ENCODE peak calls at places on chromosome 6, in seven cellular contexts. J is HepG2, K is HCT116, V is SK-N-SH, X is GM12878, O is K562, Z is H1. I is an unnamed sample.
A peak's percentile ranks its signal among the peaks of the same experiment; 100 is the strongest.

GRCh38 chr6:170008386-170008785 is 257.0 kb downstream of the ERMARD start:
- DNase-seq in K (no peak), Z (no peak), X (no peak), V (no peak), J (no peak), O (no peak), I (no peak)

GRCh38 chr6:17200395-17200794 is 80.8 kb upstream of the RBM24 start:
- DNase-seq in Z (peak; percentile 90), V (no peak), K (no peak), X (no peak), J (no peak), O (no peak), I (no peak)

GRCh38 chr6:34696189-34696738 is 303 bp downstream of the ILRUN start:
- DNase-seq in K (no peak), O (peak; percentile 35), X (no peak), V (no peak), Z (no peak), J (no peak), I (peak; percentile 26)

GRCh38 chr6:31304683-31305082 is 32.8 kb upstream of the HLA-C start:
- DNase-seq in Z (no peak), O (no peak), K (no peak), V (no peak), X (no peak), J (no peak), I (peak; percentile 33)

GRCh38 chr6:41780623-41781301 is at the start of gene PRICKLE4:
- DNase-seq in V (peak; percentile 71), Z (peak; percentile 76), K (no peak), O (peak; percentile 79), J (no peak), X (no peak), I (peak; percentile 45)

GRCh38 chr6:142929751-142930358 is 15.1 kb downstream of the HIVEP2 start:
- DNase-seq in K (no peak), J (no peak), X (no peak), V (no peak), Z (no peak), O (no peak), I (no peak)

GRCh38 chr6:150691463-150691862 is 91.8 kb downstream of the PLEKHG1 start:
- DNase-seq in K (no peak), O (no peak), X (no peak), J (no peak), Z (no peak), V (no peak), I (no peak)

GRCh38 chr6:33621396-33622388 is 570 bp downstream of the ITPR3 start:
- DNase-seq in O (peak; percentile 66), V (no peak), X (no peak), J (no peak), K (no peak), Z (peak; percentile 81), I (peak; percentile 77)

GRCh38 chr6:127972815-127973214 is 72.0 kb upstream of the THEMIS start:
- DNase-seq in V (no peak), K (no peak), X (no peak), O (no peak), J (no peak), Z (no peak), I (no peak)

GRCh38 chr6:149032318-149032598 is 285.3 kb upstream of the TAB2 start:
- DNase-seq in O (no peak), Z (no peak), V (no peak), K (no peak), X (no peak), J (no peak), I (no peak)

GRCh38 chr6:54716869-54717268 is 129.7 kb upstream of the FAM83B start:
- DNase-seq in X (no peak), J (no peak), V (no peak), O (no peak), Z (no peak), K (no peak), I (no peak)

GRCh38 chr6:36039113-36039512 is 11.5 kb downstream of the MAPK14 start:
- DNase-seq in K (no peak), X (no peak), O (no peak), V (no peak), Z (no peak), J (peak; percentile 83), I (no peak)

GRCh38 chr6:169253341-169253740 is 305 bp downstream of the THBS2 start:
- DNase-seq in O (no peak), V (no peak), Z (no peak), J (no peak), X (no peak), K (no peak), I (no peak)

GRCh38 chr6:27839303-27840081 is 72.7 kb downstream of the OR2B2 start:
- DNase-seq in V (peak; percentile 32), Z (no peak), O (no peak), X (no peak), K (no peak), J (peak; percentile 59), I (no peak)

GRCh38 chr6:129140571-129140970 is 257.6 kb downstream of the LAMA2 start:
- DNase-seq in O (no peak), Z (no peak), V (no peak), X (no peak), K (no peak), J (no peak), I (no peak)

GRCh38 chr6:7440476-7440875 is 50.9 kb downstream of the RIOK1 start:
- DNase-seq in V (no peak), Z (no peak), X (no peak), J (no peak), K (no peak), O (no peak), I (no peak)

GRCh38 chr6:146489489-146489888 is 54.1 kb upstream of the RAB32 start:
- DNase-seq in X (no peak), O (no peak), Z (no peak), V (no peak), K (no peak), J (no peak), I (no peak)

GRCh38 chr6:7155871-7156579 is 48.3 kb downstream of the RREB1 start:
- DNase-seq in X (peak; percentile 86), O (no peak), Z (no peak), V (no peak), K (no peak), J (no peak), I (no peak)

GRCh38 chr6:11262231-11262630 is 29.8 kb upstream of the NEDD9 start:
- DNase-seq in X (no peak), O (no peak), Z (no peak), J (no peak), K (no peak), V (no peak), I (no peak)

GRCh38 chr6:7473805-7474329 is 67.6 kb upstream of the DSP start:
- DNase-seq in K (no peak), Z (no peak), X (no peak), J (peak; percentile 25), V (no peak), O (no peak), I (no peak)

GRCh38 chr6:3913958-3914337 is 64.8 kb downstream of the FAM50B start:
- DNase-seq in X (no peak), V (no peak), J (peak; percentile 39), K (no peak), O (no peak), Z (peak; percentile 17), I (no peak)

GRCh38 chr6:3310710-3311109 is 52.0 kb downstream of the PSMG4 start:
- DNase-seq in V (no peak), X (no peak), Z (no peak), K (no peak), O (no peak), J (no peak), I (peak; percentile 15)

GRCh38 chr6:87656857-87657256 is 45.2 kb downstream of the AKIRIN2 start:
- DNase-seq in J (no peak), Z (no peak), V (no peak), X (no peak), O (no peak), K (no peak), I (no peak)

GRCh38 chr6:139983555-139984276 is 609.3 kb upstream of the CITED2 start:
- DNase-seq in Z (no peak), K (no peak), J (no peak), O (no peak), V (no peak), X (no peak), I (no peak)

GRCh38 chr6:139981066-139981624 is 606.7 kb upstream of the CITED2 start:
- DNase-seq in O (no peak), V (no peak), K (no peak), Z (no peak), X (no peak), J (no peak), I (no peak)

GRCh38 chr6:139981810-139982550 is 607.5 kb upstream of the CITED2 start:
- DNase-seq in K (peak; percentile 24), J (no peak), Z (no peak), V (no peak), O (no peak), X (no peak), I (no peak)

GRCh38 chr6:139984317-139984716 is 609.9 kb upstream of the CITED2 start:
- DNase-seq in O (no peak), J (no peak), K (no peak), X (no peak), Z (no peak), V (no peak), I (no peak)

GRCh38 chr6:139982652-139983051 is 608.2 kb upstream of the CITED2 start:
- DNase-seq in J (no peak), O (no peak), K (no peak), V (peak; percentile 37), Z (no peak), X (no peak), I (peak; percentile 40)
- TF ChIP-seq JUND in J (no peak), O (no peak), K (no peak), V (no peak), Z (no peak), X (no peak), I (no peak)

DNA sequence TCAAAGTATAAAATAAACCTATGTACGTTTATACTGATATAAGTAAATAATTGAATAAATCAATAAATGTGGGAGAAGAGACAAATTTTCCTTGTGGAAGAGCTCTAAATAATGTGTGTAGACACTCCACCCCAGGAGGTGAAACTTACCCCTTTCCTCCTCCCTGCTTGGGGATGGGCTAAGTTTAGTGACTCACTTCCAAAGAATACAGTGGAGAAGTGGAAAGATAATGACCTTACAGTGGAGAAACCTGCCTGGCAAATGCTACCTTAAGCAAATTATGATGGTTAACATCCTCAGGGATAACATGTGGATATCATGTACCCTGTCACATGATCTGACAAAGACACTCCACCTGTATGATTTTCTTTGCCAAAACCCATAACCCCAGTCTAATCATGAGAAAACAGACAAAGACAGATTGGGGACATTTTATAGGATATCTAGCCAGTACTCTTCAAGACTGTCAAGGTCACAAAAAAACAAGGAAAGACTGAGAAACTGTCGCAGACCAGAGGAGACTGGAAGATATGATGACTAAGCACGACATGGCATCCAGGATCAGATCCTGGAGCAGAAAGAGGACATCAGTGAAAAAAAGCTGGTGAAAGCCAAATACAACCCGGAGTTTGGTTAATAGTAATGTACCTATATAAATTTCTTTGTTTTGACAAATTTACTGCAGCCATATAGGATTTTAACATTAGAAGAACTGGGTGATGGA is 195.5 kb upstream of the PRDM1 start:
- DNase-seq in V (no peak), X (no peak), Z (no peak), J (no peak), K (no peak), O (no peak), I (no peak)
- TF ChIP-seq JUND in V (no peak), X (no peak), Z (no peak), J (no peak), K (peak; percentile 40), O (no peak), I (no peak)

GRCh38 chr6:21005816-21006553 is 471.7 kb downstream of the CDKAL1 start:
- DNase-seq in J (peak; percentile 64), Z (no peak), O (no peak), X (peak; percentile 40), K (peak; percentile 85), V (peak; percentile 51), I (no peak)
- TF ChIP-seq JUND in J (no peak), Z (no peak), O (no peak), X (no peak), K (peak; percentile 91), V (peak; percentile 93), I (no peak)

GRCh38 chr6:155248021-155249001 is 15.5 kb upstream of the CLDN20 start:
- DNase-seq in Z (peak; percentile 67), V (peak; percentile 65), X (peak; percentile 36), K (peak; percentile 21), O (peak; percentile 33), J (peak; percentile 43), I (peak; percentile 57)
- TF ChIP-seq JUND in Z (no peak), V (no peak), X (no peak), K (no peak), O (no peak), J (no peak), I (no peak)